ENCODE peak calls at places on chromosomes 5 and 9, in four cellular contexts. Y, F, U and S are unnamed samples.

GRCh38 chr5:21225223-21226064 is 1237.4 kb upstream of the CDH18 start:
- DNase-seq in F (no peak), U (no peak), Y (no peak), S (no peak)

GRCh38 chr9:16310288-16311145 is 560.0 kb downstream of the BNC2 start:
- DNase-seq in F (no peak), U (no peak), Y (no peak), S (no peak)

GRCh38 chr9:76216161-76216649 is 178.0 kb downstream of the RFK start:
- DNase-seq in F (no peak), U (no peak), Y (no peak), S (no peak)

GRCh38 chr9:5025416-5025815 is 40.3 kb downstream of the JAK2 start:
- DNase-seq in Y (no peak), F (no peak), U (no peak), S (no peak)

GRCh38 chr9:123725389-123725788 is 204.5 kb downstream of the DENND1A start:
- DNase-seq in U (no peak), Y (no peak), F (no peak), S (no peak)

GRCh38 chr9:111959960-111960359 is 63.3 kb downstream of the UGCG start:
- DNase-seq in Y (no peak), F (no peak), U (no peak), S (no peak)

GRCh38 chr5:129460121-129460950 is at the start of gene ADAMTS19:
- DNase-seq in F (no peak), Y (no peak), U (no peak), S (peak)

GRCh38 chr5:36878421-36879088 is 2.0 kb downstream of the NIPBL start:
- DNase-seq in Y (no peak), F (no peak), U (no peak), S (no peak)

GRCh38 chr5:137143244-137143605 is 355.9 kb downstream of the SPOCK1 start:
- DNase-seq in U (no peak), F (no peak), Y (no peak), S (no peak)

GRCh38 chr5:124157320-124157719 is 589.1 kb downstream of the ZNF608 start:
- DNase-seq in F (no peak), U (no peak), Y (no peak), S (no peak)

GRCh38 chr9:89179535-89179919 is 909 bp upstream of the SHC3 start:
- DNase-seq in F (no peak), U (no peak), Y (no peak), S (no peak)

GRCh38 chr5:142636093-142636492 is 49.8 kb downstream of the FGF1 start:
- DNase-seq in Y (no peak), U (no peak), F (no peak), S (no peak)

GRCh38 chr5:13354611-13355010 is 589.9 kb downstream of the DNAH5 start:
- DNase-seq in Y (no peak), U (no peak), F (no peak), S (no peak)

GRCh38 chr5:138824924-138825863 is 49.9 kb downstream of the LRRTM2 start:
- DNase-seq in U (no peak), F (no peak), Y (no peak), S (peak)

GRCh38 chr5:156208271-156208670 is 118.7 kb upstream of the SGCD start:
- DNase-seq in U (no peak), F (no peak), Y (no peak), S (no peak)

GRCh38 chr5:163948086-163948666 is 442.8 kb downstream of the MAT2B start:
- DNase-seq in U (no peak), F (no peak), Y (no peak), S (no peak)

GRCh38 chr5:25544652-25545249 is 900.0 kb upstream of the CDH10 start:
- DNase-seq in F (no peak), Y (no peak), U (no peak), S (no peak)

GRCh38 chr5:36607838-36608783 is 1.7 kb downstream of the SLC1A3 start:
- DNase-seq in U (no peak), F (no peak), Y (no peak), S (no peak)

GRCh38 chr5:67350185-67350584 is 153.6 kb upstream of the CD180 start:
- DNase-seq in F (no peak), Y (no peak), U (no peak), S (no peak)

GRCh38 chr5:149240354-149240998 is 31.2 kb upstream of the AFAP1L1 start:
- DNase-seq in U (peak), F (no peak), Y (no peak), S (peak)

GRCh38 chr9:16505159-16505558 is 365.3 kb downstream of the BNC2 start:
- DNase-seq in F (no peak), Y (no peak), U (no peak), S (no peak)

GRCh38 chr9:120715331-120715924 is 1.2 kb upstream of the MEGF9 start:
- DNase-seq in F (no peak), Y (no peak), U (no peak), S (no peak)

GRCh38 chr9:12595400-12595799 is 97.8 kb upstream of the TYRP1 start:
- DNase-seq in U (no peak), F (no peak), Y (no peak), S (no peak)

GRCh38 chr9:121302786-121303185 is 34.8 kb downstream of the GSN start:
- DNase-seq in U (no peak), F (no peak), Y (no peak), S (no peak)

GRCh38 chr9:83239787-83240186 is 176.8 kb upstream of the RASEF start:
- DNase-seq in Y (no peak), F (no peak), U (no peak), S (no peak)

GRCh38 chr9:131289301-131290038 is at the start of gene PLPP7:
- DNase-seq in Y (no peak), F (no peak), U (no peak), S (peak)

GRCh38 chr5:79754865-79755555 is 65.4 kb downstream of the CMYA5 start:
- DNase-seq in F (no peak), U (no peak), Y (no peak), S (no peak)

GRCh38 chr5:157312492-157312891 is 46.6 kb downstream of the CYFIP2 start:
- DNase-seq in U (no peak), Y (no peak), F (no peak), S (peak)

GRCh38 chr9:34491596-34491995 is 31.2 kb downstream of the ENHO start:
- DNase-seq in Y (no peak), U (no peak), F (no peak), S (no peak)

GRCh38 chr9:129327552-129328283 is 149.7 kb upstream of the IER5L start:
- DNase-seq in F (no peak), U (no peak), Y (no peak), S (no peak)

GRCh38 chr5:64453405-64453804 is 52.4 kb upstream of the RGS7BP start:
- DNase-seq in Y (no peak), F (no peak), U (no peak), S (no peak)

GRCh38 chr5:78547731-78548189 is 100.8 kb downstream of the LHFPL2 start:
- DNase-seq in Y (no peak), U (no peak), F (no peak), S (no peak)

GRCh38 chr9:79371948-79372555 is 199.7 kb upstream of the TLE4 start:
- DNase-seq in Y (no peak), U (no peak), F (no peak), S (no peak)

GRCh38 chr9:5499889-5500398 is 10.4 kb upstream of the PDCD1LG2 start:
- DNase-seq in U (no peak), F (no peak), Y (no peak), S (no peak)

GRCh38 chr5:146832985-146833732 is 45.4 kb downstream of the PPP2R2B start:
- DNase-seq in Y (no peak), F (no peak), U (no peak), S (no peak)